ENCODE peak calls at places on chromosomes 16 and 17, in eight cellular contexts. C is NB4, G is heart left ventricle, N is IMR-90, H is H54, U is uterus, K is testis, S is GM12891. V is an unnamed sample.

GRCh38 chr17:50328360-50328759 is 17.6 kb upstream of the XYLT2 start:
- DNase-seq in G (no peak), H (no peak), K (no peak), N (no peak), C (no peak), S (no peak), U (no peak), V (no peak)

GRCh38 chr17:58184308-58184985 is 8.1 kb upstream of the EPX start:
- DNase-seq in N (peak; percentile 47), U (no peak), K (no peak), C (peak; percentile 79), H (peak; percentile 88), G (no peak), S (no peak), V (no peak)

GRCh38 chr17:82020874-82021727 is 1.6 kb downstream of the CENPX start:
- DNase-seq in S (no peak), H (peak; percentile 79), K (peak; percentile 80), C (peak; percentile 67), U (peak; percentile 72), G (peak; percentile 76), N (peak; percentile 75), V (peak; percentile 49)

GRCh38 chr16:69190598-69190997 is 3.6 kb downstream of the SNTB2 start:
- DNase-seq in G (no peak), H (no peak), C (peak; percentile 95), N (no peak), S (no peak), K (no peak), U (no peak), V (no peak)

GRCh38 chr17:57939797-57940196 is 15.4 kb downstream of the CUEDC1 start:
- DNase-seq in K (no peak), U (no peak), H (no peak), G (peak; percentile 47), C (peak; percentile 91), N (no peak), S (peak; percentile 61), V (no peak)

GRCh38 chr17:39716073-39716818 is 14.1 kb downstream of the MIEN1 start:
- DNase-seq in N (no peak), H (no peak), G (peak; percentile 48), S (no peak), K (no peak), U (no peak), C (no peak), V (no peak)

GRCh38 chr17:7855643-7856080 is 796 bp downstream of the TMEM88 start:
- DNase-seq in N (no peak), C (no peak), H (no peak), S (no peak), G (peak; percentile 59), U (peak; percentile 55), K (no peak), V (no peak)

GRCh38 chr16:11067697-11068141 is 123.4 kb downstream of the CLEC16A start:
- DNase-seq in K (no peak), H (no peak), S (no peak), G (no peak), N (no peak), U (no peak), C (no peak), V (no peak)

GRCh38 chr17:81383504-81384421 is 11.5 kb upstream of the BAHCC1 start:
- DNase-seq in U (peak; percentile 15), G (no peak), S (no peak), C (no peak), H (no peak), K (no peak), N (no peak), V (no peak)

GRCh38 chr17:7436556-7437368 is 1.5 kb downstream of the TMEM102 start:
- DNase-seq in U (peak; percentile 57), C (peak; percentile 86), S (peak; percentile 58), G (peak; percentile 84), N (peak; percentile 75), H (peak; percentile 75), K (peak; percentile 79), V (peak; percentile 90)

GRCh38 chr17:49454050-49454449 is 39.4 kb upstream of the PHB1 start:
- DNase-seq in H (peak; percentile 82), S (no peak), C (no peak), N (peak; percentile 29), K (peak; percentile 66), G (no peak), U (no peak), V (no peak)

GRCh38 chr17:69175812-69176517 is 34.3 kb upstream of the ABCA6 start:
- DNase-seq in N (peak; percentile 79), U (no peak), G (no peak), H (no peak), S (no peak), K (no peak), C (peak; percentile 79), V (no peak)

GRCh38 chr17:5544115-5544514 is 40.2 kb downstream of the NLRP1 start:
- DNase-seq in U (no peak), H (no peak), N (no peak), C (no peak), S (no peak), K (no peak), G (no peak), V (no peak)

GRCh38 chr17:64507418-64507766 is 615 bp downstream of the CEP95 start:
- DNase-seq in K (no peak), U (peak; percentile 33), C (peak; percentile 80), N (peak; percentile 68), G (no peak), H (peak; percentile 43), S (peak; percentile 13), V (peak; percentile 78)

GRCh38 chr17:50948711-50949110 is 82.6 kb upstream of the TOB1 start:
- DNase-seq in C (no peak), U (peak; percentile 20), G (no peak), N (no peak), H (no peak), K (no peak), S (no peak), V (no peak)

GRCh38 chr16:610513-611381 is 20.0 kb upstream of the WFIKKN1 start:
- DNase-seq in K (peak; percentile 50), H (no peak), N (no peak), S (no peak), G (peak; percentile 58), C (no peak), U (no peak), V (peak; percentile 50)

GRCh38 chr16:10622036-10622921 is 41.9 kb upstream of the EMP2 start:
- DNase-seq in G (peak; percentile 60), C (no peak), S (no peak), U (no peak), H (no peak), K (no peak), N (no peak), V (peak; percentile 88)

GRCh38 chr17:35612924-35613521 is 25.9 kb downstream of the AP2B1 start:
- DNase-seq in U (peak; percentile 20), G (no peak), C (peak; percentile 63), N (peak; percentile 65), S (no peak), H (peak; percentile 6), K (peak; percentile 72), V (peak; percentile 59)

GRCh38 chr17:73551756-73552155 is 92.5 kb downstream of the SDK2 start:
- DNase-seq in S (no peak), C (no peak), H (no peak), U (no peak), G (no peak), N (no peak), K (no peak), V (no peak)

GRCh38 chr16:26648851-26649250 is 417.9 kb upstream of the C16orf82 start:
- DNase-seq in S (no peak), C (no peak), N (no peak), H (no peak), U (no peak), G (no peak), K (no peak), V (no peak)

DNA sequence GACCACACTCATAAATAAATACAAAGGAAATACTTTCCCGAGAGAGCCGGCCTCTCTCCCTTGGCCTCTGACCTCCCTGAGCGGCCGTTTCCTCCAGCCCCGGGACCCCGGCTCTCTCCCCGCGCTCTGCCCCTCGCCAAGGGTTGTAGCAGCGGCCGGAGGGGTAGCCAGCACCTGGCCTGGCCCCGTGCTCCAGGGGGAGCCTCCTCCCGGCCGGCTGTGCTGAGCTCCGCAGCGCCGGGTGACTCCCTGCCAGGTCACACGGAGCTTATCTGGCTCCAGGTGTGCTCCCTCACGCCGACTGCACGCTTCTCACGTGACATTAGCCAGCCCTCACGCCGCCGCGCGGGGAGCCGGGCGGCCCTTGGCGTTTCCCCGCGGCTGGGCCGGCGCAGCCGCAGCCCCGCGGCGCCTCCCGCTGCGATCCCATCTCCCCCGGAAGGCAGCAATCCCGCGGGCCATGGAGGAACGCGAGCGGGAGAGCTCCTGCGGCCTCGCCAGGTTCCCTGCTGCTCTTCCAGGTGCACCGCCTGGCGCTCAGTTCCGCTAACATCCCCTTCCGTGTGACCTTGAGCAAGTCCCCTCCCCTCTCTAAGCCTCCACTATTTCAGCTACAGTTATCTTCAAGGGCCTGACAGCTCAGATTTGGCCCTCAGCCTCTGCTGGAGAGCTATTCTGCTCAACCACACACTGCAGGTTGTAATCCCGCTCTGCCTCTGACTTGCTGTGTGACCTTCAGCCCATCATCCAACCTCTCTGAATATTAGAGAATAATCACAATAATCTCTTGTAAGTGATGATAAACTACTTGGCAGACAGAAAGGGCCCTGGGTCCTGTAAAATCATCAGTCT is 3.5 kb downstream of the MYO18A start:
- DNase-seq in N (peak; percentile 43), U (peak; percentile 69), S (peak; percentile 81), H (peak; percentile 80), C (peak; percentile 71), G (peak; percentile 63), K (peak; percentile 76), V (peak; percentile 72)
- TF ChIP-seq POLR2A in N (no peak), U (no peak), S (peak; percentile 45), H (no peak), C (no peak), G (no peak), K (no peak), V (peak; percentile 60)

GRCh38 chr17:79730769-79731483 is at the start of gene ENPP7:
- DNase-seq in N (no peak), G (no peak), H (no peak), K (no peak), S (no peak), U (no peak), C (no peak), V (no peak)
- TF ChIP-seq POLR2A in N (no peak), G (no peak), H (no peak), K (no peak), S (no peak), U (no peak), C (no peak), V (no peak)

DNA sequence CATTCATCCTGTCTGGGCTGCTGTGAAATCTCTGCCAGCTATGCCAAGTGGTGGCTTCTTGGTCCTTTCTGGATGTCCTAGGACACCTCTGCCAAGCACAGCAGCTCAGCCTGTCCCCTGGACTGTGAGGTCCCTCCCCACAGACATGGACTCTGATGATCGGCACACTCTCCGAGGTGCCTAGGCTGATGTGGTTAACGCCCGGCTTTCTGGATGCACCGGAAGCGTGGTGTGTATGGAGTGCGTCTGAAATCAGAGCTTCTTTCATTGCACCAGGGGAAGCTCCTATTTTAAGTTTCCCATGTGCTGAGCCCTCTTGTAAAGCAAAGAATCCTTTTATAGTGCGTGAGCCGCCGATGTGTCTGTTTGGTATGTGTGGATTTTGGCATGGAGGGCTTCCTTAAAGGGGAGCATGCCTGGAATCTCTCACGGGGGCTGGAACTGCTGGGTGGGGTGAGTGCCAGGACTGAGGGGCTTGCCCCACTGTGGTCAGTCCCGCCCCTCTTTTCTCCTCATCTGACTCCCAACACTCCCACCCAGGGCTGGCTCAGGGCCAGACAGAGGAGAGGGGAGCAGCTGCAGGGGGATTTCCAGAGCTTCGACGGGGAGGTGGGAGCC is 6.9 kb upstream of the ARHGAP23 start:
- DNase-seq in U (no peak), S (no peak), C (no peak), N (peak; percentile 69), G (no peak), K (no peak), H (no peak), V (no peak)
- TF ChIP-seq POLR2A in U (no peak), S (no peak), C (no peak), N (no peak), G (no peak), K (no peak), H (no peak), V (no peak)

GRCh38 chr17:77376795-77377751 is 236.3 kb downstream of the SEC14L1 start:
- DNase-seq in K (peak; percentile 91), G (peak; percentile 63), H (no peak), S (no peak), N (peak; percentile 92), C (no peak), U (peak; percentile 56), V (no peak)
- TF ChIP-seq POLR2A in K (no peak), G (no peak), H (no peak), S (no peak), N (no peak), C (no peak), U (no peak), V (no peak)

V was measured in erythroblast.